ENCODE peak calls at places on chromosomes 5 and 9, in five cellular contexts. One of them, this sample, is unnamed.

GRCh38 chr9:133443982-133444381 is 15.8 kb upstream of the CACFD1 start:
- DNase-seq in HuH-7.5: no peak
- DNase-seq in mesendoderm: no peak
- DNase-seq in fibroblast of lung: no peak
- DNase-seq in fibroblast of mammary gland: no peak
- DNase-seq in this sample: peak

GRCh38 chr5:150035139-150035893 is 34.8 kb downstream of the HMGXB3 start:
- DNase-seq in HuH-7.5: no peak
- DNase-seq in mesendoderm: no peak
- DNase-seq in fibroblast of lung: no peak
- DNase-seq in fibroblast of mammary gland: no peak
- DNase-seq in this sample: no peak

GRCh38 chr9:124220551-124221451 is 36.9 kb upstream of the NEK6 start:
- DNase-seq in HuH-7.5: peak
- DNase-seq in fibroblast of lung: peak
- DNase-seq in mesendoderm: peak
- DNase-seq in fibroblast of mammary gland: peak
- DNase-seq in this sample: peak

GRCh38 chr9:93155716-93156474 is 21.8 kb upstream of the NINJ1 start:
- DNase-seq in HuH-7.5: no peak
- DNase-seq in mesendoderm: no peak
- DNase-seq in fibroblast of mammary gland: no peak
- DNase-seq in fibroblast of lung: no peak
- DNase-seq in this sample: no peak

GRCh38 chr5:67160985-67161384 is 35.6 kb downstream of the CD180 start:
- DNase-seq in HuH-7.5: no peak
- DNase-seq in fibroblast of mammary gland: peak
- DNase-seq in mesendoderm: peak
- DNase-seq in fibroblast of lung: peak
- DNase-seq in this sample: no peak

GRCh38 chr5:59517926-59518585 is 375.5 kb downstream of the PDE4D start:
- DNase-seq in fibroblast of mammary gland: peak
- DNase-seq in HuH-7.5: no peak
- DNase-seq in fibroblast of lung: peak
- DNase-seq in mesendoderm: no peak
- DNase-seq in this sample: no peak

GRCh38 chr9:16223074-16223871 is 647.2 kb downstream of the BNC2 start:
- DNase-seq in mesendoderm: no peak
- DNase-seq in HuH-7.5: no peak
- DNase-seq in fibroblast of lung: peak
- DNase-seq in fibroblast of mammary gland: no peak
- DNase-seq in this sample: no peak

GRCh38 chr5:82164109-82164956 is 113.8 kb downstream of the RPS23 start:
- DNase-seq in fibroblast of lung: peak
- DNase-seq in HuH-7.5: no peak
- DNase-seq in fibroblast of mammary gland: peak
- DNase-seq in mesendoderm: no peak
- DNase-seq in this sample: no peak

GRCh38 chr5:138276402-138277054 is 2.1 kb upstream of the GFRA3 start:
- DNase-seq in HuH-7.5: no peak
- DNase-seq in fibroblast of lung: no peak
- DNase-seq in mesendoderm: peak
- DNase-seq in fibroblast of mammary gland: no peak
- DNase-seq in this sample: peak

GRCh38 chr5:35771321-35771720 is 85.4 kb upstream of the IL7R start:
- DNase-seq in mesendoderm: no peak
- DNase-seq in fibroblast of mammary gland: peak
- DNase-seq in HuH-7.5: no peak
- DNase-seq in fibroblast of lung: peak
- DNase-seq in this sample: no peak

GRCh38 chr5:159814810-159815585 is 101.3 kb upstream of the ADRA1B start:
- DNase-seq in HuH-7.5: no peak
- DNase-seq in fibroblast of mammary gland: peak
- DNase-seq in fibroblast of lung: no peak
- DNase-seq in mesendoderm: no peak
- DNase-seq in this sample: no peak